ENCODE peak calls at places on chromosomes 2 and 18, in ten cellular contexts. F is uterus, O is PC-9, V is fibroblast of mammary gland, I is cardiac fibroblast, P is NB4, G is heart right ventricle, D is fibroblast of the aortic adventitia, S is mucosa of descending colon, A is GM12864. X is an unnamed sample.

GRCh38 chr2:238682536-238682935 is 165.3 kb upstream of the TWIST2 start:
- DNase-seq in S (no peak), I (no peak), P (no peak), D (no peak), A (no peak), O (no peak), G (no peak), V (no peak), F (no peak), X (no peak)

GRCh38 chr2:213991454-213992108 is 419.3 kb upstream of the VWC2L start:
- DNase-seq in I (no peak), V (peak; percentile 30), S (no peak), D (no peak), G (no peak), F (no peak), A (no peak), P (no peak), O (no peak), X (no peak)

GRCh38 chr2:192000196-192000990 is 153.5 kb upstream of the CAVIN2 start:
- DNase-seq in F (no peak), O (no peak), A (no peak), G (no peak), V (no peak), P (no peak), I (no peak), S (no peak), D (no peak), X (no peak)

GRCh38 chr2:8662239-8662879 is 19.5 kb upstream of the ID2 start:
- DNase-seq in P (no peak), F (no peak), I (peak; percentile 46), V (peak; percentile 92), A (no peak), D (peak; percentile 71), O (peak; percentile 31), S (no peak), G (no peak), X (no peak)

GRCh38 chr2:191927991-191928390 is 81.1 kb upstream of the CAVIN2 start:
- DNase-seq in G (no peak), O (no peak), P (peak; percentile 6), S (no peak), A (no peak), D (no peak), V (peak; percentile 65), I (peak; percentile 46), F (no peak), X (no peak)

GRCh38 chr2:112084689-112085381 is 29.8 kb downstream of the TMEM87B start:
- DNase-seq in A (no peak), D (no peak), S (no peak), I (no peak), P (no peak), O (no peak), V (peak; percentile 4), G (no peak), F (no peak), X (peak; percentile 69)

GRCh38 chr2:203656522-203657287 is 49.7 kb upstream of the CD28 start:
- DNase-seq in D (peak; percentile 73), S (peak; percentile 85), P (peak; percentile 52), V (peak; percentile 49), O (peak; percentile 9), G (peak; percentile 32), I (peak; percentile 83), A (no peak), F (no peak), X (no peak)

GRCh38 chr2:164785447-164785846 is 56.2 kb downstream of the COBLL1 start:
- DNase-seq in G (no peak), A (no peak), I (peak; percentile 54), O (no peak), F (no peak), S (no peak), D (peak; percentile 82), V (peak; percentile 5), P (no peak), X (no peak)

GRCh38 chr18:46320297-46320696 is 216.1 kb downstream of the HAUS1 start:
- DNase-seq in D (no peak), P (no peak), F (no peak), S (no peak), V (no peak), G (no peak), I (no peak), A (no peak), O (no peak), X (no peak)

GRCh38 chr2:55048514-55048924 is 1.7 kb downstream of the RTN4 start:
- DNase-seq in D (peak; percentile 66), P (peak; percentile 81), G (peak; percentile 19), V (peak; percentile 48), F (no peak), S (peak; percentile 64), A (no peak), I (peak; percentile 49), O (no peak), X (no peak)

GRCh38 chr2:203869610-203870042 is 2.1 kb downstream of the CTLA4 start:
- DNase-seq in F (no peak), I (no peak), A (no peak), D (no peak), G (no peak), P (no peak), S (no peak), V (no peak), O (no peak), X (no peak)

GRCh38 chr18:34322365-34323289 is 97.9 kb upstream of the NOL4 start:
- DNase-seq in I (peak; percentile 56), F (no peak), A (peak; percentile 41), P (peak; percentile 62), D (peak; percentile 52), G (no peak), S (peak; percentile 90), V (peak; percentile 66), O (peak; percentile 31), X (peak; percentile 21)

GRCh38 chr2:14401838-14402237 is 230.7 kb upstream of the LRATD1 start:
- DNase-seq in O (no peak), D (no peak), I (no peak), V (no peak), P (no peak), F (no peak), G (no peak), S (no peak), A (no peak), X (no peak)

GRCh38 chr2:11746376-11746806 is at the start of gene LPIN1:
- DNase-seq in O (peak; percentile 85), I (peak; percentile 92), D (peak; percentile 79), A (no peak), F (peak; percentile 91), V (peak; percentile 76), G (peak; percentile 89), S (peak; percentile 91), P (peak; percentile 91), X (no peak)

GRCh38 chr2:11744631-11745394 is 1.6 kb upstream of the LPIN1 start:
- DNase-seq in S (no peak), O (peak; percentile 18), P (peak; percentile 58), G (no peak), A (no peak), I (peak; percentile 59), D (peak; percentile 60), V (peak; percentile 61), F (peak; percentile 47), X (no peak)

GRCh38 chr2:11745613-11746375 is 638 bp upstream of the LPIN1 start:
- DNase-seq in G (no peak), D (no peak), P (no peak), A (no peak), O (no peak), I (no peak), S (no peak), F (no peak), V (no peak), X (no peak)

GRCh38 chr2:11748018-11748860 is 1.8 kb downstream of the LPIN1 start:
- DNase-seq in A (no peak), P (no peak), F (no peak), O (no peak), S (no peak), I (no peak), D (no peak), G (no peak), V (no peak), X (no peak)

GRCh38 chr2:11746807-11747459 is 501 bp downstream of the LPIN1 start:
- DNase-seq in S (peak; percentile 37), P (peak; percentile 29), F (no peak), I (peak; percentile 35), V (no peak), D (no peak), O (peak; percentile 40), G (no peak), A (no peak), X (no peak)
- TF ChIP-seq CTCF in S (no peak), P (no peak), F (no peak), I (no peak), V (no peak), D (no peak), O (no peak), G (no peak), A (no peak), X (no peak)

GRCh38 chr2:37601569-37601968 is 69.9 kb downstream of the CDC42EP3 start:
- DNase-seq in G (no peak), V (no peak), A (no peak), D (no peak), F (no peak), O (no peak), S (no peak), P (no peak), I (no peak), X (no peak)
- H3K4me3 ChIP-seq in G (no peak overlapping the region), V (no peak overlapping the region), A (no peak overlapping the region), D (no peak overlapping the region), F (no peak overlapping the region), O (no peak overlapping the region), S (no peak overlapping the region), P (no peak overlapping the region), I (no peak overlapping the region), X (no peak overlapping the region)

GRCh38 chr2:177989029-177989885 is 83.3 kb downstream of the PDE11A start:
- DNase-seq in G (no peak), P (no peak), A (no peak), S (no peak), F (no peak), I (no peak), O (no peak), D (peak; percentile 16), V (no peak), X (no peak)
- TF ChIP-seq CTCF in G (no peak), P (no peak), A (no peak), S (no peak), F (no peak), I (no peak), O (no peak), D (no peak), V (no peak), X (no peak)

DNA sequence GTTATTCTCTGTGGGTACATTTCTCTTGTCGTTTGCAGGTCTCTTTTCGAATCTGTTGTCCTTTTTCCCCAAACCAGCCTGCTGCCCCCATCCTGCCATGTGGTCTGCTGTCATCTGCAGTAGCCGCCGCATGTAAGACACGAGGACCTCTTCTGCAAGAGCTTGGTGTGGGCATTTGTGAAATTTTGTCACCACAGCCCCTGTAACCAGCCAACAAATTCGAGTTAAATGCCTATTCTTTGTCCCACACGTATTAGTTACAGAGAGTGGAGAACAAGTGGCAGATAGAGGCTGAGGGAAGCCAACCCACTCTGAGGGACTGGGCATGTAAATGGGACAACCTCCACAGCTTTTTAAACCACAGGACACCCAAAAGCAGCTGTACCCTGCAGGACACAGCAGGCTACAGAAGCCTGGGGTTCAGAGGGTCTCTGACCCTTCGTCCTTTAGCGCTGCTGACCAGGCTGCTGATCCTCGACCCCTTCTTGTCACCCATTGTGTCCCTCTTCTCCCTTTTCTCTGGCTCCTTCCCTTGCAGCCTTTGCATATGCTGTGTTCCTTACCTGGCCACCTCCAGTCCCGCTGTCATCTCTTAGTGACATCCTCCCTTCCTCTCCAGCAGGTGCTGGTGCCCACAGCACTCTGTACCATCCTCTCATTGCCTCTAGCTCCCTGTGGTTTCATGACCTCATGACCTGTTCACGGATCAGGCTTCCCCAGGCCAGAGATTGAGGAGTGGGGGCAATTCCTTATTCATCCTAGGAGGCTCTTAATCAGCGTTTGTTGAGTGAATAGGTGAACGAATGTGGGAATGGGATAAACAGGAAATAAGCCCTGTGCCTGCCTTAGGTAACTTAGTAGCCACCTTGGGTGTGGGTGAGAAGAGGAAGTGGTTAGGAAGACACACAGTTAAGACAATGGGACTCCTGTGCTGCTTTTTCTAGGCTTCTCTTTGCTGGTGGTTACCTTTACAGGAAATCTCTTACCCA is 35.3 kb downstream of the ITGA6 start:
- DNase-seq in F (no peak), I (no peak), P (peak; percentile 68), V (no peak), G (no peak), D (no peak), S (peak; percentile 66), O (peak; percentile 33), A (no peak), X (no peak)
- H3K4me3 ChIP-seq in F (no peak overlapping the region), I (no peak overlapping the region), P (no peak overlapping the region), V (no peak overlapping the region), G (no peak overlapping the region), D (no peak overlapping the region), S (no peak overlapping the region), O (no peak overlapping the region), A (no peak overlapping the region), X (no peak overlapping the region)

X was measured in LNCaP clone FGC.